ENCODE peak calls at places on chromosomes 11 and 22, in four cellular contexts. N, H, D and L are unnamed samples.

GRCh38 chr11:114847599-114847998 is 169.3 kb downstream of the NXPE2 start:
- DNase-seq in N (no peak), H (no peak), D (no peak), L (no peak)

GRCh38 chr11:34632105-34632780 is 11.3 kb downstream of the EHF start:
- DNase-seq in N (peak), H (no peak), D (no peak), L (no peak)

GRCh38 chr11:11324090-11324489 is 29.0 kb downstream of the CSNK2A3 start:
- DNase-seq in N (no peak), H (no peak), D (no peak), L (no peak)

GRCh38 chr22:37684803-37685615 is 1.1 kb upstream of the NOL12 start:
- DNase-seq in N (no peak), H (no peak), D (no peak), L (no peak)

GRCh38 chr11:88420165-88420781 is 82.7 kb upstream of the CTSC start:
- DNase-seq in N (peak), H (no peak), D (no peak), L (no peak)

GRCh38 chr11:84719935-84720577 is 907.1 kb downstream of the DLG2 start:
- DNase-seq in N (no peak), H (no peak), D (peak), L (no peak)

GRCh38 chr11:117230286-117230961 is 1.4 kb downstream of the PCSK7 start:
- DNase-seq in N (peak), H (peak), D (no peak), L (no peak)

GRCh38 chr11:118615282-118615979 is 8.0 kb downstream of the PHLDB1 start:
- DNase-seq in N (no peak), H (no peak), D (no peak), L (no peak)

GRCh38 chr22:37100589-37101127 is 8.9 kb downstream of the TMPRSS6 start:
- DNase-seq in N (no peak), H (no peak), D (no peak), L (no peak)

GRCh38 chr22:48473202-48473601 is 1354.5 kb downstream of the BRD1 start:
- DNase-seq in N (no peak), H (no peak), D (no peak), L (no peak)

GRCh38 chr11:27013741-27014415 is 20.0 kb downstream of the FIBIN start:
- DNase-seq in N (no peak), H (no peak), D (no peak), L (no peak)

GRCh38 chr11:122491486-122491885 is 164.0 kb upstream of the UBASH3B start:
- DNase-seq in N (no peak), H (no peak), D (peak), L (no peak)

GRCh38 chr11:45664376-45665205 is 831 bp downstream of the CHST1 start:
- DNase-seq in N (peak), H (no peak), D (no peak), L (no peak)

GRCh38 chr22:46632646-46633249 is 12.6 kb downstream of the GRAMD4 start:
- DNase-seq in N (no peak), H (no peak), D (no peak), L (no peak)

GRCh38 chr22:42326301-42326700 is 55.8 kb upstream of the TCF20 start:
- DNase-seq in N (no peak), H (no peak), D (no peak), L (no peak)

GRCh38 chr11:111406589-111406988 is 27.5 kb upstream of the POU2AF1 start:
- DNase-seq in N (no peak), H (no peak), D (no peak), L (no peak)

GRCh38 chr11:77842451-77843121 is 21.6 kb downstream of the AAMDC start:
- DNase-seq in N (peak), H (no peak), D (no peak), L (no peak)

GRCh38 chr11:108945341-108945740 is 280.5 kb downstream of the DDX10 start:
- DNase-seq in N (no peak), H (no peak), D (no peak), L (no peak)

GRCh38 chr11:94851864-94852581 is 83.9 kb downstream of the AMOTL1 start:
- DNase-seq in N (no peak), H (no peak), D (no peak), L (no peak)

GRCh38 chr11:31139479-31139878 is 230.1 kb downstream of the DCDC1 start:
- DNase-seq in N (no peak), H (no peak), D (no peak), L (no peak)

DNA sequence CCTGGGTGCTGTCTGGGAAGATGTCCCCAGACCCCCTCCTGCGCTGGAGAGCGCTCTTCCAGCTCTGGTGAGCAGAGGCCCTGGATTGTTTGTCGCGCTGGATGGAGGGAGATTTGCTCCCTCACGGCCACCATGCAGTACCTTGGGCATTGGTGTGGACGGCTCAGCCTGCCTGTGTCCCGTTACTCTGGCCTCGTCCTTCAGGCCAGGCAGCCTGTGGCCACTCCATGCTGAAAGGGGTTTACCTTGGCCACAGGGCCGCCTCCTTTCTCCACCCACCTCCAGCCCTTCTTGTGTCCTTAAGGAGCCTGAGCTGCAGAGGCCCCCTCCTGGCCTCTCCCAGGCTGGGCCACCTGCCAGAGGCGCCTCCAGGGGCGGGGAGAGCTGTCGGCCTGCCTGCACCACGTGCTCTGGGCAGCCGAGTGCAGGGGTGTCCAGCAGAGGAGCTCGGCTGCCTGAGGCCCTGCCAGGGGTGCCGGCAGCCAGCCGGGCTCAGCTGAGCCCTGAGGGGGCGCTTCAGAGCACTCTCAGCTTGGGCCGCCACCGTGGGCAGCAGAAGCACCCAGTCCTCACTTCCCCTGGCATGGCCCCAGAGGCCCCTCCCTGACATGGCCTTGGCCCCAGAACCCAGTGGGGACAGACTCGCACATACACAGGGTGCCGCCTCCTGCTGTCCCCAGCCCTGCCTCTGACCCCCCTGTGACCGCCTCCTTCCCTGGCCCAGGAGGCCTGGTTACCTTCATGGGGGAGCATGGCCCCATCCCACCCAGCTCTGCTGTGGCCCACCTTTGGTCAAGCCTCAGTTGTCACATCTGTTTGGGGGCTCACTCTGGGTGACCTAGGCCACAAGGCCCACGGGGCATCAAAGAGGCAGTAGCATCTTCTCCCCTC is 3.4 kb downstream of the CCND1 start:
- DNase-seq in N (peak), H (no peak), D (no peak), L (peak)
- TF ChIP-seq CTCF in N (peak), H (no peak), D (no peak), L (no peak)

GRCh38 chr11:73359341-73359740 is 16.9 kb upstream of the RELT start:
- DNase-seq in N (peak), H (no peak), D (no peak), L (no peak)

GRCh38 chr11:73358071-73358470 is 18.1 kb upstream of the RELT start:
- DNase-seq in N (peak), H (no peak), D (no peak), L (no peak)

GRCh38 chr11:73359930-73360742 is 16.1 kb upstream of the RELT start:
- DNase-seq in N (peak), H (no peak), D (peak), L (no peak)

GRCh38 chr11:73360743-73361369 is 15.3 kb upstream of the RELT start:
- DNase-seq in N (no peak), H (no peak), D (no peak), L (no peak)

DNA sequence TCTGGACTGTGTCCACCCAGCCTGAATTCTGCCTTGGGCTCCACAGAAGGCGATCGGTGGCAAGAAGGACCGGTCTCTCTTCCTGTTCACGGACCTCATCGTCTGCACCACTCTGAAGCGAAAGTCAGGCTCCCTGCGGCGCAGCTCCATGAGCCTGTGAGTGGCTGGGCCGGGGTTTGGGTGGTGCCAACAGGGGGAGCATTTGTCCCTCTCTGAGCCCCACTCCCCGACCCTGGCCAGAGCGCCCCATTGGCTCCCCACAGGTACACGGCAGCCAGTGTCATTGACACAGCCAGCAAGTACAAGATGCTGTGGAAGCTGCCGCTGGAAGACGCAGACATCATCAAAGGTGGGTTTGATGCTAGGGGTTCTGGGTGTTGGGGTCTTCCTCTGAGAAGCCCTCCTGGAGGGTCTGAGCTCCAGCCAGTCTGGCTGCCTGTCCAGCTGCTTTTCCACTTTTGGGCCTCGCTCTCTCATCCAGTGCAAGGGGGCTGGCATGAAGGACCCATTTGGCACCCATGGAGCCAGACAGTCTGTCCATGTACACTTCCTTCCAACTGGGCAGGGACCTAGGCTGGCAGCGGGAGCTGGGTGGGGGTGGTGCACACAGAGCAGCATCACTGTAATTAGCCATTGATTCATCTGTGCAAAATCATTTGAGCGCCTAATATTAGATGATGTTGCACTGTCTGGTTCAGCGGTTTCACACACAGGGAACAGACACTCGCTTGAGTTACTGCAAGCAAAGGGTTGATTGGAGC is 19.0 kb upstream of the RELT start:
- DNase-seq in N (no peak), H (no peak), D (no peak), L (no peak)
- TF ChIP-seq CTCF in N (no peak), H (no peak), D (no peak), L (no peak)

DNA sequence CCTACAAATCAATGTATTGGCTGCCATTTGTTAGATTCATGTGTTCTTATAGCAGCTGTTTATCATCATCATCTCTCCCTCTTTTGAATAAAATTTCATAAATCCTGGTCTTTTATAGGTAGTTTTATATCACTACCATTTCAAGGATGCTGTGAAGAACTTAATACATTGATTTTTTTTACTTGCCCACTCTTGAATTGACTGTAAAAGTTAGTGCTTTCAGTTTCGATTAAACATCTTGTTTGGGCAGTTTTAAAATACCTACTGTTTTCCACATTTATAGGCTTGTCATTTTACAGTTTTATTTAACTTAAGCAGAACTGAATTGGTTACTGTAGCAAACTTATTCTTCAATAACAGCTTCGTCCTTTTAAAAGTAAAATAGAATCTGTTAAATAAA is 59.5 kb downstream of the TTC17 start:
- DNase-seq in N (no peak), H (no peak), D (no peak), L (no peak)
- TF ChIP-seq CTCF in N (no peak), H (no peak), D (no peak), L (no peak)

GRCh38 chr11:131038597-131038996 is 122.3 kb upstream of the SNX19 start:
- DNase-seq in N (peak), H (no peak), D (peak), L (no peak)
- TF ChIP-seq CTCF in N (peak), H (no peak), D (peak), L (peak)

GRCh38 chr11:73965076-73965763 is 14.4 kb downstream of the DNAJB13 start:
- DNase-seq in N (no peak), H (no peak), D (no peak), L (no peak)
- TF ChIP-seq CTCF in N (no peak), H (no peak), D (no peak), L (no peak)

GRCh38 chr11:132186699-132187098 is 816.3 kb downstream of the NTM start:
- DNase-seq in N (no peak), H (no peak), D (peak), L (no peak)
- TF ChIP-seq CTCF in N (peak), H (no peak), D (peak), L (peak)

GRCh38 chr11:76564400-76564799 is 106.1 kb downstream of the LRRC32 start:
- DNase-seq in N (no peak), H (no peak), D (no peak), L (no peak)
- TF ChIP-seq CTCF in N (no peak), H (no peak), D (no peak), L (no peak)